ENCODE peak calls at places on chromosomes 13 and 19, in six cellular contexts. One of them, this sample, is unnamed.
A peak's percentile ranks its signal among the peaks of the same experiment; 100 is the strongest.

GRCh38 chr13:34502011-34502410 is 440.1 kb upstream of the NBEA start:
- DNase-seq in HepG2: no peak
- DNase-seq in K562: no peak
- DNase-seq in endothelial cell of umbilical vein: no peak
- DNase-seq in A549: no peak
- DNase-seq in GM12878: no peak
- DNase-seq in this sample: no peak

GRCh38 chr19:28956971-28957370 is 256.0 kb downstream of the UQCRFS1 start:
- DNase-seq in K562: no peak
- DNase-seq in GM12878: no peak
- DNase-seq in endothelial cell of umbilical vein: no peak
- DNase-seq in A549: no peak
- DNase-seq in HepG2: no peak
- DNase-seq in this sample: no peak

GRCh38 chr13:27505792-27506191 is 55.4 kb upstream of the MTIF3 start:
- DNase-seq in GM12878: no peak
- DNase-seq in endothelial cell of umbilical vein: no peak
- DNase-seq in HepG2: no peak
- DNase-seq in K562: no peak
- DNase-seq in A549: no peak
- DNase-seq in this sample: no peak

GRCh38 chr19:32287811-32288227 is 57.6 kb upstream of the ZNF507 start:
- DNase-seq in HepG2: peak; percentile 67
- DNase-seq in GM12878: no peak
- DNase-seq in endothelial cell of umbilical vein: peak; percentile 43
- DNase-seq in K562: peak; percentile 28
- DNase-seq in A549: peak; percentile 87
- DNase-seq in this sample: peak; percentile 72

GRCh38 chr19:8050274-8051096 is 2.1 kb upstream of the CCL25 start:
- DNase-seq in A549: peak; percentile 94
- DNase-seq in HepG2: peak; percentile 81
- DNase-seq in endothelial cell of umbilical vein: peak; percentile 81
- DNase-seq in GM12878: peak; percentile 91
- DNase-seq in K562: peak; percentile 97
- DNase-seq in this sample: peak; percentile 99

GRCh38 chr19:37981785-37982475 is 74.9 kb downstream of the SIPA1L3 start:
- DNase-seq in K562: no peak
- DNase-seq in A549: no peak
- DNase-seq in GM12878: no peak
- DNase-seq in HepG2: no peak
- DNase-seq in endothelial cell of umbilical vein: no peak
- DNase-seq in this sample: no peak

GRCh38 chr13:72556945-72557344 is 170.5 kb downstream of the MZT1 start:
- DNase-seq in K562: no peak
- DNase-seq in GM12878: no peak
- DNase-seq in A549: no peak
- DNase-seq in endothelial cell of umbilical vein: no peak
- DNase-seq in HepG2: no peak
- DNase-seq in this sample: no peak

GRCh38 chr13:19587635-19588300 is 26.4 kb upstream of the TPTE2 start:
- DNase-seq in GM12878: no peak
- DNase-seq in K562: peak; percentile 8
- DNase-seq in HepG2: peak; percentile 70
- DNase-seq in A549: peak; percentile 74
- DNase-seq in endothelial cell of umbilical vein: peak; percentile 51
- DNase-seq in this sample: peak; percentile 75

GRCh38 chr13:94696171-94696570 is 16.2 kb downstream of the SOX21 start:
- DNase-seq in HepG2: no peak
- DNase-seq in K562: peak; percentile 11
- DNase-seq in GM12878: no peak
- DNase-seq in A549: no peak
- DNase-seq in endothelial cell of umbilical vein: no peak
- DNase-seq in this sample: no peak

GRCh38 chr13:51269039-51269438 is 46.8 kb downstream of the FAM124A start:
- DNase-seq in GM12878: no peak
- DNase-seq in A549: no peak
- DNase-seq in K562: no peak
- DNase-seq in HepG2: no peak
- DNase-seq in endothelial cell of umbilical vein: no peak
- DNase-seq in this sample: no peak

GRCh38 chr13:30859326-30859725 is 46.7 kb upstream of the MEDAG start:
- DNase-seq in GM12878: no peak
- DNase-seq in K562: no peak
- DNase-seq in HepG2: no peak
- DNase-seq in endothelial cell of umbilical vein: peak; percentile 60
- DNase-seq in A549: no peak
- DNase-seq in this sample: no peak

GRCh38 chr19:53621885-53622710 is 9.7 kb upstream of the DPRX start:
- DNase-seq in GM12878: no peak
- DNase-seq in A549: peak; percentile 66
- DNase-seq in endothelial cell of umbilical vein: no peak
- DNase-seq in HepG2: peak; percentile 56
- DNase-seq in K562: no peak
- DNase-seq in this sample: peak; percentile 21

GRCh38 chr13:92143766-92144165 is 745.3 kb downstream of the GPC5 start:
- DNase-seq in GM12878: no peak
- DNase-seq in A549: no peak
- DNase-seq in HepG2: no peak
- DNase-seq in endothelial cell of umbilical vein: no peak
- DNase-seq in K562: no peak
- DNase-seq in this sample: no peak

GRCh38 chr19:11242864-11243797 is 3.7 kb downstream of the ANGPTL8 start:
- DNase-seq in K562: peak; percentile 99
- DNase-seq in A549: peak; percentile 80
- DNase-seq in HepG2: peak; percentile 61
- DNase-seq in endothelial cell of umbilical vein: peak; percentile 90
- DNase-seq in GM12878: peak; percentile 4
- DNase-seq in this sample: peak; percentile 73

GRCh38 chr19:12778020-12778904 is 2.9 kb upstream of the HOOK2 start:
- DNase-seq in GM12878: no peak
- DNase-seq in A549: peak; percentile 78
- DNase-seq in K562: peak; percentile 37
- DNase-seq in endothelial cell of umbilical vein: peak; percentile 73
- DNase-seq in HepG2: no peak
- DNase-seq in this sample: peak; percentile 67

GRCh38 chr13:102127153-102127552 is 274.7 kb downstream of the FGF14 start:
- DNase-seq in K562: no peak
- DNase-seq in A549: no peak
- DNase-seq in endothelial cell of umbilical vein: no peak
- DNase-seq in HepG2: no peak
- DNase-seq in GM12878: no peak
- DNase-seq in this sample: no peak

GRCh38 chr13:44252938-44253337 is 120.7 kb upstream of the SERP2 start:
- DNase-seq in A549: no peak
- DNase-seq in endothelial cell of umbilical vein: no peak
- DNase-seq in K562: no peak
- DNase-seq in HepG2: no peak
- DNase-seq in GM12878: no peak
- DNase-seq in this sample: no peak

GRCh38 chr19:45779231-45780145 is 2.8 kb downstream of the DMPK start:
- DNase-seq in HepG2: peak; percentile 63
- DNase-seq in GM12878: peak; percentile 63
- DNase-seq in K562: peak; percentile 94
- DNase-seq in endothelial cell of umbilical vein: peak; percentile 84
- DNase-seq in A549: peak; percentile 95
- DNase-seq in this sample: peak; percentile 70

GRCh38 chr19:7646426-7646700 is 9.5 kb downstream of the STXBP2 start:
- DNase-seq in endothelial cell of umbilical vein: no peak
- DNase-seq in HepG2: no peak
- DNase-seq in A549: no peak
- DNase-seq in K562: no peak
- DNase-seq in GM12878: no peak
- DNase-seq in this sample: no peak

GRCh38 chr19:57708641-57709354 is at the start of gene ZNF154:
- DNase-seq in endothelial cell of umbilical vein: peak; percentile 36
- DNase-seq in HepG2: no peak
- DNase-seq in GM12878: no peak
- DNase-seq in K562: no peak
- DNase-seq in A549: no peak
- DNase-seq in this sample: no peak

DNA sequence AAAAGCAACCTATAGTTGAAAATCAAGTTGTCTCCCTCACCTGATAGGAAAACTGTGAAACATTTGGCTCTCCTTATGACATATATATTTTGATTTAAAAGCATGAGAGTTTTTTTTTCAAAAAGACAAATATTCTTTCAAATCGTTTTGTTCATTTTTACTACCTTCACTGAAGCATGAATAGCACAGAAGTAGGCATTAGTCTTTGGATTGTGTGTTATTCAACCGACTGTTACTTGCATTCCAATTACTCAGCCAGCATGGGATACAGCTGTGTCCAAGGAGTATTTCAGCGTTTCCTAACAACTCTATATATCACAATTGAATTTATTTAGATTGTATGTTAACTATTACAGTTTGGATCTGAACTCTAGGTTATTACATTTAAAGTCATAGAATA is 135.2 kb downstream of the PCDH9 start:
- DNase-seq in K562: no peak
- DNase-seq in HepG2: no peak
- DNase-seq in A549: no peak
- DNase-seq in endothelial cell of umbilical vein: no peak
- DNase-seq in GM12878: no peak
- DNase-seq in this sample: no peak
- H3K4me3 ChIP-seq in K562: no peak overlapping the region
- H3K4me3 ChIP-seq in HepG2: no peak overlapping the region
- H3K4me3 ChIP-seq in A549: no peak overlapping the region
- H3K4me3 ChIP-seq in endothelial cell of umbilical vein: no peak overlapping the region
- H3K4me3 ChIP-seq in GM12878: no peak overlapping the region
- H3K4me3 ChIP-seq in this sample: no peak overlapping the region

GRCh38 chr13:47934371-47934770 is 66.7 kb downstream of the SUCLA2 start:
- DNase-seq in HepG2: no peak
- DNase-seq in A549: no peak
- DNase-seq in GM12878: no peak
- DNase-seq in K562: no peak
- DNase-seq in endothelial cell of umbilical vein: no peak
- DNase-seq in this sample: no peak

GRCh38 chr13:47929156-47929555 is 71.9 kb downstream of the SUCLA2 start:
- DNase-seq in K562: no peak
- DNase-seq in A549: no peak
- DNase-seq in endothelial cell of umbilical vein: no peak
- DNase-seq in HepG2: no peak
- DNase-seq in GM12878: no peak
- DNase-seq in this sample: no peak

GRCh38 chr13:47930649-47931165 is 70.4 kb downstream of the SUCLA2 start:
- DNase-seq in K562: no peak
- DNase-seq in HepG2: no peak
- DNase-seq in A549: no peak
- DNase-seq in endothelial cell of umbilical vein: no peak
- DNase-seq in GM12878: no peak
- DNase-seq in this sample: no peak

GRCh38 chr13:47932953-47933687 is 68.0 kb downstream of the SUCLA2 start:
- DNase-seq in GM12878: no peak
- DNase-seq in K562: no peak
- DNase-seq in HepG2: peak; percentile 76
- DNase-seq in endothelial cell of umbilical vein: no peak
- DNase-seq in A549: no peak
- DNase-seq in this sample: peak; percentile 42

GRCh38 chr13:47933688-47934011 is 67.4 kb downstream of the SUCLA2 start:
- DNase-seq in GM12878: no peak
- DNase-seq in HepG2: peak; percentile 10
- DNase-seq in endothelial cell of umbilical vein: no peak
- DNase-seq in A549: no peak
- DNase-seq in K562: no peak
- DNase-seq in this sample: peak; percentile 58
- TF ChIP-seq MYC in GM12878: no peak
- TF ChIP-seq MYC in HepG2: no peak
- TF ChIP-seq MYC in endothelial cell of umbilical vein: no peak
- TF ChIP-seq MYC in A549: no peak
- TF ChIP-seq MYC in K562: no peak
- TF ChIP-seq MYC in this sample: no peak

GRCh38 chr19:42178791-42179500 is 38.5 kb downstream of the DEDD2 start:
- DNase-seq in endothelial cell of umbilical vein: no peak
- DNase-seq in K562: peak; percentile 76
- DNase-seq in GM12878: no peak
- DNase-seq in HepG2: no peak
- DNase-seq in A549: peak; percentile 51
- DNase-seq in this sample: no peak

GRCh38 chr19:42175952-42176648 is 41.4 kb downstream of the DEDD2 start:
- DNase-seq in HepG2: no peak
- DNase-seq in endothelial cell of umbilical vein: peak; percentile 12
- DNase-seq in K562: no peak
- DNase-seq in A549: peak; percentile 51
- DNase-seq in GM12878: no peak
- DNase-seq in this sample: no peak

GRCh38 chr19:42176990-42177685 is 40.3 kb downstream of the DEDD2 start:
- DNase-seq in K562: peak; percentile 76
- DNase-seq in GM12878: no peak
- DNase-seq in A549: peak; percentile 90
- DNase-seq in endothelial cell of umbilical vein: peak; percentile 60
- DNase-seq in HepG2: peak; percentile 9
- DNase-seq in this sample: peak; percentile 83

GRCh38 chr19:42176649-42176989 is 40.9 kb downstream of the DEDD2 start:
- DNase-seq in GM12878: no peak
- DNase-seq in HepG2: no peak
- DNase-seq in endothelial cell of umbilical vein: no peak
- DNase-seq in K562: peak; percentile 45
- DNase-seq in A549: no peak
- DNase-seq in this sample: no peak

GRCh38 chr19:42177686-42178019 is 39.8 kb downstream of the DEDD2 start:
- DNase-seq in HepG2: no peak
- DNase-seq in GM12878: no peak
- DNase-seq in endothelial cell of umbilical vein: no peak
- DNase-seq in A549: no peak
- DNase-seq in K562: no peak
- DNase-seq in this sample: no peak
- H3K4me3 ChIP-seq in HepG2: no peak overlapping the region
- H3K4me3 ChIP-seq in GM12878: no peak overlapping the region
- H3K4me3 ChIP-seq in endothelial cell of umbilical vein: no peak overlapping the region
- H3K4me3 ChIP-seq in A549: peak overlapping the region; percentile 56
- H3K4me3 ChIP-seq in K562: no peak overlapping the region
- H3K4me3 ChIP-seq in this sample: no peak overlapping the region

GRCh38 chr13:21348771-21349170 is 110.3 kb downstream of the ZDHHC20 start:
- DNase-seq in K562: no peak
- DNase-seq in HepG2: no peak
- DNase-seq in endothelial cell of umbilical vein: no peak
- DNase-seq in GM12878: no peak
- DNase-seq in A549: no peak
- DNase-seq in this sample: peak; percentile 56
- TF ChIP-seq MYC in K562: no peak
- TF ChIP-seq MYC in HepG2: no peak
- TF ChIP-seq MYC in endothelial cell of umbilical vein: no peak
- TF ChIP-seq MYC in GM12878: no peak
- TF ChIP-seq MYC in A549: no peak
- TF ChIP-seq MYC in this sample: no peak

GRCh38 chr19:18847516-18848463 is 16.0 kb downstream of the UPF1 start:
- DNase-seq in A549: no peak
- DNase-seq in endothelial cell of umbilical vein: no peak
- DNase-seq in HepG2: no peak
- DNase-seq in GM12878: no peak
- DNase-seq in K562: no peak
- DNase-seq in this sample: no peak
- H3K4me3 ChIP-seq in A549: no peak overlapping the region
- H3K4me3 ChIP-seq in endothelial cell of umbilical vein: no peak overlapping the region
- H3K4me3 ChIP-seq in HepG2: no peak overlapping the region
- H3K4me3 ChIP-seq in GM12878: no peak overlapping the region
- H3K4me3 ChIP-seq in K562: no peak overlapping the region
- H3K4me3 ChIP-seq in this sample: no peak overlapping the region